ENCODE peak calls at places on chromosomes 12 and 14, in six cellular contexts. Y is CD4-positive, alpha-beta memory T cell; J is kidney; T is OCI-LY7; V is ovary; E is heart right ventricle. A is an unnamed sample. For H3K4me1, the result is how much of the 10 kb centered on the place peaks cover.

GRCh38 chr14:89378119-89378518 is 38.9 kb downstream of the FOXN3 start:
- DNase-seq in Y (no peak), J (no peak), T (no peak), V (no peak), E (no peak), A (no peak)

GRCh38 chr12:46198913-46199312 is 69.9 kb downstream of the SLC38A1 start:
- DNase-seq in Y (no peak), J (no peak), T (no peak), V (no peak), E (no peak), A (no peak)

GRCh38 chr12:129659927-129660326 is 243.9 kb downstream of the TMEM132D start:
- DNase-seq in Y (no peak), J (no peak), T (no peak), V (no peak), E (no peak), A (no peak)

GRCh38 chr14:78286210-78286609 is 116.0 kb downstream of the NRXN3 start:
- DNase-seq in Y (no peak), J (no peak), T (no peak), V (no peak), E (no peak), A (no peak)

GRCh38 chr12:102781117-102781516 is 135.9 kb downstream of the PAH start:
- DNase-seq in Y (no peak), J (no peak), T (no peak), V (no peak), E (no peak), A (no peak)

GRCh38 chr12:15520083-15520482 is 197.8 kb downstream of the PTPRO start:
- DNase-seq in Y (no peak), J (no peak), T (no peak), V (no peak), E (no peak), A (no peak)

GRCh38 chr14:56474419-56475022 is 105.1 kb upstream of the TMEM260 start:
- DNase-seq in Y (peak), J (no peak), T (peak), V (no peak), E (no peak), A (no peak)

GRCh38 chr14:76086636-76087035 is 65.1 kb upstream of the GPATCH2L start:
- DNase-seq in Y (no peak), J (no peak), T (no peak), V (no peak), E (no peak), A (no peak)

DNA sequence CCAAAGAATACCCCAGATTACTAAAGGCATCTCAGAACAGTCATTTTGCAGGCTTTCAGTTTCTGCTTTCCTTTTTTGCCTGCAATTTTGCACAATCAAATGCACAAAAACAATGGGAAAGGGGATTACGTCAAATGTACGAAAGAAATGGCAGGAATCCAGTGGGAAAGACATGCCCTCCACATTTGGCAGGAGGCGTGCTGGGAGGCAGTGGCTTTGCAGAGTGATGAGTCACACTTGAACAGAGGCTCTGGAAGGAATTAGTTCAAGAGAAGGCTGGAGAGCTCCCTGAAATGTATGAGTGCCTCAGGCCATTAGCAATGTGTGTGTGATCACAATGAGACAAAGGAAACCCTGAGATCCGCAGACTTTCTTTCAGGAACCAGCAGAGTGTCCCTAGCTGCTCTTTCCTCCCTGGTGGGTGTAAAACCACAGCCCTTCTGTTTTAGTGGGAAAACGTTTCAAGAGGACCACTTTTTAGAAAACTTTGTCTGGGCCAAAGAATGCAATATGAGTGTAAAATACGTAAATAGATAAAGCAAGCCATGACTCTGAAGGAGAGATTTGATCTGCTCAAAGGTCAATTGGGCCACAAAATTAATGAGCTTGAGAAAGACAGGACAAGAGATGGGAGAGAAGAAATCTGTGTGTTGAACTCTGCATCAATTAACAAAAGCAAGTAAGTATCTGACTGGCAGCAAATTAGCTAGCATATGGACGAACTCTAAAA is 155.5 kb upstream of the PDE3A start:
- DNase-seq in Y (no peak), J (peak), T (no peak), V (peak), E (peak), A (peak)
- H3K27ac ChIP-seq in Y (no peak), J (peak), T (no peak), V (no peak), E (peak), A (no peak)

DNA sequence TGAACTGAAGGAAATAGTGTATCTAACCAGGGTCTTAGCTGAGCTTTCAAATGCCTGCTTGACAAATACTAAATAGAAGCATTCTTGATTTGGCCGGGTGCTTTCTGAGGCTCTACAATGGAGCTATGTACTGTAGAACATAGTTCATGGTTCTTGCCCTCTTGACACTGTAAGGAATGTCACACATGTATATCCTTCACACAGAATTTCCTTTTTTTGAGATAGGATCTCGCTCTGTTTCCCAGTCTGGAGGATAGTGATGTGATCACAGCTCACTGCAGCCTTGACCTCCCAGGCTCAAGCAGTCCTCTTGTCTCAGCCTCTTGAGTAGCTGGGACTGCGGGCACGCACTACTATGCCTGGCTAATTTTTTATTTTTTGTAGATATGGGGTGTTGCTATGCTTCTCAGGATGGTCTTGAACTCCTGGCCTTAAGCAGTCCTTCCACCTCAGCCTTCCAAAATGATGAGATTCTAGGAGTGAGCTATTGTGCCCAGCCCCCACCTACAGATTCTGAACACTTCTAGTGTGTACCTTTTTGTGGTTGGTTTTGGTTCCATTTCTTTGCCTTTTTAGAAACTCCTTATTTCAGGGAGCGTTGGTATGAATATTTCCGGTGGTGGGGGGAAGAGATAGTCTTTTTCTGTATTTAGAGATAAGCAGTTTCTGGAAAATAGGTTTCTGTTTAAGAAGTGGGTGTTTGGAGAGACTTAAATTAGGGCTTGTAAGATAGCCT is 4.2 kb downstream of the MLXIP start:
- DNase-seq in Y (no peak), J (no peak), T (no peak), V (peak), E (no peak), A (no peak)
- H3K4me1 ChIP-seq in Y (half or more), J (under half), T (under half), V (under half), E (half or more), A (under half)

GRCh38 chr12:81077329-81077685 is 572 bp upstream of the ACSS3 start:
- DNase-seq in Y (no peak), J (peak), T (no peak), V (peak), E (peak), A (peak)

GRCh38 chr12:81077686-81078441 is at the start of gene ACSS3:
- DNase-seq in Y (no peak), J (peak), T (no peak), V (peak), E (peak), A (peak)

GRCh38 chr12:81080431-81080983 is 2.6 kb downstream of the ACSS3 start:
- DNase-seq in Y (no peak), J (no peak), T (no peak), V (no peak), E (no peak), A (no peak)

GRCh38 chr12:81079280-81080076 is 1.6 kb downstream of the ACSS3 start:
- DNase-seq in Y (no peak), J (no peak), T (no peak), V (no peak), E (no peak), A (no peak)

DNA sequence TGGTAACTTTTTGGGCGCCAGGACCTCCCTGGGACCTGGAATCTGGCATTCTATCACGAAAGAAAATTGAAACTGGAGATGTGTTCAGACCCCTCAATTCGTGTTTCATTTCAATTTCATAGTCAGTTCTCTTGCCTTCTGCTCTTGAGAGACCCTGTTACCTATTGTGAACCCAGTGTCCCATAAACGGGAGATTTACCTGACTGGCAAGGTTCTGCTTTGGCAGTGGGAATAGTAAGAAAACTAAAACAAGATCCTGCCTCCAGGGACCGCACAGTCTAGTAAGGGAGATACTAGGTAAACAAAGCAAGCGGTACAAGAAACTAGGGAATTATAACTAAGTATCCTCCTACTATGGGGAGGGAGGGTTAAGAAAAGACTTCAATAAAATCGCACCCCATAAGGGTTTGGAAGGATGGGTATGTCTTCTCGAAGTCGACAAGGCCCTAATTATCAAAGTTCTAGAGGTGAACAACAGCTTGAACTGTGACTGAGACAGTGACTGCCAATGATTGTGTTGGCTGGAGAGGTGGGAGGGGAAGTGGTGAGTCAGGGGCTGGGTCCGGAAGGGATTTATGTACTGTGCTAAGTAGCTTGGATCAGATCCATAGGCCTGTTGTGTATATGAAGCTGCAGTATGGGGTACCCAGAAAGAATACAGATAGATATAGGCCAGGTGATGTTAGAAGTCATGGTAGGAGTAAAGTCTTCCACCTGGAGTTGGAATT is 754 bp downstream of the ACSS3 start:
- DNase-seq in Y (no peak), J (no peak), T (no peak), V (peak), E (peak), A (no peak)
- H3K27ac ChIP-seq in Y (no peak), J (peak), T (no peak), V (peak), E (peak), A (no peak)

GRCh38 chr12:113136128-113136989 is 798 bp upstream of the RASAL1 start:
- DNase-seq in Y (peak), J (peak), T (peak), V (no peak), E (no peak), A (no peak)
- H3K4me1 ChIP-seq in Y (under half), J (under half), T (half or more), V (under half), E (under half), A (under half)

GRCh38 chr12:122060069-122060468 is 18.5 kb upstream of the MLXIP start:
- DNase-seq in Y (no peak), J (no peak), T (no peak), V (peak), E (peak), A (no peak)
- H3K27ac ChIP-seq in Y (no peak), J (no peak), T (no peak), V (peak), E (no peak), A (no peak)

DNA sequence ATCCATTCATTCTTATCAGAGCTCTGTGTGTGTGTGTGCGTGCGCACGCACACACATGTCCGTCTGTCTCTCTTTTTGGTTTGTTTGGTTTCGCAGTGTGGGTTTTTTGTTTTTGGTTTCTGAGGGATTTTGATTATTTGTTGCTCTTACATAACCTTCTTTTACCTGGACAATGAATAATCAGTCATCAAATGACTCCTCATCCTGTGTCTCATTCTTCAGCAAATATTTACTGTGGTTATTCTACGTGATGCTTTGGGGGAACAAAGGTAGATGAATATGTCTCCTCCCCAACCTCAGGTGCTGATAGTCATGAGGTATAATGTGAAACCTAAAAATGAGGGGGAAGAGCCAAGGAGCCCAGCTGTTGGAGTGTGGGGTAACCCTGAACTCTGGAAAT is 92.4 kb downstream of the SAMD4A start:
- DNase-seq in Y (no peak), J (no peak), T (no peak), V (no peak), E (no peak), A (no peak)
- H3K4me1 ChIP-seq in Y (under half), J (under half), T (under half), V (under half), E (half or more), A (under half)

DNA sequence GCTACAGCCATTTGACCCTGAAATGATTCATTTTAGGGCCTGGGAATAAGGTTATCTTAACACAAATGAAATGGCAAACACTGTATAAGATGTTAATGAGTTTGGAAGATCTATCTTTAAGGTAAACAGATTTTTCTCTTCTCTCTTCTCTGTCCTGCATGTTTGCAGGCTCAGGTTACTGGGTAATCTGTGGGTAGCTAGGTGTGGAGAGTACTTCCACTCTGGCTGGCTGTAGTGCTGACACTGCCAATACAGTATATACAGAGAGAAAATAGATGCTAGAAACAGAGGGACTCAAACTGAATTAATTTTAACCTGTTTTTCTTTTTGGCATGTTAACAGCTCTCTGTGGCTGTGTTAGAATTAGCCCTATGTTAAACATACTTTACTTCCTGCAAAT is 84.6 kb downstream of the SLC38A6 start:
- DNase-seq in Y (no peak), J (no peak), T (no peak), V (no peak), E (no peak), A (no peak)
- H3K27ac ChIP-seq in Y (no peak), J (no peak), T (no peak), V (no peak), E (no peak), A (no peak)

DNA sequence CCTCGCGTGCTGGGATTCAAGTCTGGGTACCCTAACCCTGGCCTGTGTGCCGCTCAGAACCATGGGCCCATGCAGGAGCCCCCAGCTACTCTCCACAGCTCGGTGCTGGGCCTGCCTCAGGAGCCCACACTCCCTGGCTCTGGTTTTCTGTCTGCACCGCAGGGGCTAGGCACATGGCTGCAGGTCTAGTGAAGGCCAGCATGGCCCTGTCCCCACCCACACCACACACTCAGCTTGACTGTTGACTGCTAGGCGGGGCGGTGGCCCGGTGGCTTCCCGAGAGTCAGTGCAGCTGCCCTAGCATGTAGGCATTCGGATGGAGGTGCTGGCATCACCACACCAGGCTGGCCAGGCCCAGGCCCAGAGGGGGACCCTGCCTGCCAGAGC is 7.9 kb downstream of the INF2 start:
- DNase-seq in Y (no peak), J (no peak), T (no peak), V (no peak), E (no peak), A (no peak)
- H3K4me1 ChIP-seq in Y (under half), J (under half), T (under half), V (under half), E (half or more), A (under half)

A was measured in iPS DF 6.9.